ENCODE peak calls at places on chromosomes 5 and 9, in four cellular contexts. One of them, this sample, is unnamed.
A peak's percentile ranks its signal among the peaks of the same experiment; 100 is the strongest.

GRCh38 chr5:132239776-132240175 is 12.1 kb upstream of the P4HA2 start:
- DNase-seq in stomach: no peak
- DNase-seq in heart right ventricle: peak; percentile 2
- DNase-seq in right atrium auricular region: no peak
- DNase-seq in this sample: no peak

GRCh38 chr5:179777909-179778308 is 15.9 kb upstream of the LTC4S start:
- DNase-seq in stomach: no peak
- DNase-seq in heart right ventricle: no peak
- DNase-seq in right atrium auricular region: no peak
- DNase-seq in this sample: peak; percentile 80

GRCh38 chr9:70093944-70094343 is 50.3 kb downstream of the MAMDC2 start:
- DNase-seq in stomach: no peak
- DNase-seq in heart right ventricle: no peak
- DNase-seq in right atrium auricular region: no peak
- DNase-seq in this sample: no peak

GRCh38 chr9:70493046-70493445 is 78.6 kb upstream of the KLF9 start:
- DNase-seq in stomach: no peak
- DNase-seq in heart right ventricle: peak; percentile 52
- DNase-seq in right atrium auricular region: no peak
- DNase-seq in this sample: no peak

GRCh38 chr9:91515074-91515687 is 91.5 kb upstream of the NFIL3 start:
- DNase-seq in stomach: peak; percentile 35
- DNase-seq in heart right ventricle: peak; percentile 44
- DNase-seq in right atrium auricular region: no peak
- DNase-seq in this sample: no peak

GRCh38 chr5:126002222-126002897 is 420.8 kb upstream of the GRAMD2B start:
- DNase-seq in stomach: peak; percentile 68
- DNase-seq in heart right ventricle: peak; percentile 83
- DNase-seq in right atrium auricular region: peak; percentile 73
- DNase-seq in this sample: peak; percentile 39

GRCh38 chr9:130498298-130498917 is 53.6 kb downstream of the ASS1 start:
- DNase-seq in stomach: no peak
- DNase-seq in heart right ventricle: no peak
- DNase-seq in right atrium auricular region: no peak
- DNase-seq in this sample: no peak

GRCh38 chr5:129631946-129632345 is 115.9 kb upstream of the MINAR2 start:
- DNase-seq in stomach: no peak
- DNase-seq in heart right ventricle: no peak
- DNase-seq in right atrium auricular region: no peak
- DNase-seq in this sample: no peak

GRCh38 chr5:159209438-159210305 is at the start of gene RNF145:
- DNase-seq in stomach: peak; percentile 88
- DNase-seq in heart right ventricle: peak; percentile 87
- DNase-seq in right atrium auricular region: peak; percentile 86
- DNase-seq in this sample: peak; percentile 79

GRCh38 chr5:40385544-40385943 is 294.2 kb upstream of the PTGER4 start:
- DNase-seq in stomach: no peak
- DNase-seq in heart right ventricle: no peak
- DNase-seq in right atrium auricular region: no peak
- DNase-seq in this sample: no peak

GRCh38 chr9:127791085-127791484 is 5.3 kb downstream of the CDK9 start:
- DNase-seq in stomach: no peak
- DNase-seq in heart right ventricle: no peak
- DNase-seq in right atrium auricular region: no peak
- DNase-seq in this sample: no peak
- TF ChIP-seq CTCF in stomach: no peak
- TF ChIP-seq CTCF in heart right ventricle: no peak
- TF ChIP-seq CTCF in right atrium auricular region: no peak
- TF ChIP-seq CTCF in this sample: no peak

DNA sequence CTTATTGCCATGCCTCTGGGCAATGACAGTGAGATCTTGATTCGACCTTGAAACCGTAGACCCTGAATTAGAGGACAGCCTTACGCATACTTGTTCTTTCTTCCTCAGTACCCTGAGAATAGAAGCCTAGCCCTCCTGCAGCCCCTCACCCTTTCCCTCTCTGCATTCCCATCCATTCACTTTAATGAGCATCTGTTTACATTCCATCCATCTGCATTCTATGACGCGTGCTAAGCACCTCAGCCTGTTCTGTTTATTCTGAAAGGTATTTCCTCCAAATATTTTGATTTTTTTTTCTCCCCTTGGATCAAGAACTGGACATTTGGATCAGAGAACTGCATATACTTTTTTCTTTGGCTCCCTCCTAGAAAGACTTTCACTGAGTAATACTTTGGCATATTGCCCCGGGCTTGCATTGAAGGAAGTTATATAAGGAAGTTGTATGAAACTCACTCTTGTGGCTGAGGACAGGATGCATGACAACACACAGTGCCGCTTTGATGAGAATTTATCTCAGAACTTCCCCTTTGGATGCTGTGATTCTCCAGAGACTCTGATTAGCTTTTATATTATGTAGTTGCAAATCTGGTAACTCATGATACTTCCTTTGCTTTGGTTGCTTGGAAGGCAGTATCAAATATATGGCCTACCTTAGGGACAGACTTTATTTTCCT is 15.7 kb downstream of the TMEM8B start:
- DNase-seq in stomach: peak; percentile 64
- DNase-seq in heart right ventricle: peak; percentile 83
- DNase-seq in right atrium auricular region: peak; percentile 68
- DNase-seq in this sample: peak; percentile 80
- H3K4me3 ChIP-seq in stomach: no peak overlapping the region
- H3K4me3 ChIP-seq in heart right ventricle: no peak overlapping the region
- H3K4me3 ChIP-seq in right atrium auricular region: no peak overlapping the region
- H3K4me3 ChIP-seq in this sample: no peak overlapping the region

DNA sequence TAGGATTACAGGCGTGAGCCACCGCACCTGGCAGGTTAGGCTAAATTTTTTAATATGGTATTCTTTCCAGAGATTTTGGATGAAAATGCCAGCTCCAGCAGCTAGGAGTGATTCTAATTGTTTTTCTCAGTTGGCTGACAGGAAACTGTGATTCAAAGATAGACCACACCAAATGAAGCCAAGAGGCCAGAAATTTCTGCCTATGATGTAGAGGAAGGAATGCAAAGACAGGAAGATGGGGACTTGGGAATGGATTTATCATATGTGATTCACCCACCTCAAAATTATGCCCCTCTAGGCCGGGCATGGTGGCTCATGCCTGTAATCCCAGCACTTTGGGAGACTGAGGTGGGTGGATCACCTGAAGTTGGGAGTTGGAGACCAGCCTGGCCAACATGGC is 53.3 kb downstream of the UGCG start:
- DNase-seq in stomach: no peak
- DNase-seq in heart right ventricle: no peak
- DNase-seq in right atrium auricular region: no peak
- DNase-seq in this sample: no peak
- TF ChIP-seq CTCF in stomach: no peak
- TF ChIP-seq CTCF in heart right ventricle: no peak
- TF ChIP-seq CTCF in right atrium auricular region: no peak
- TF ChIP-seq CTCF in this sample: no peak

GRCh38 chr9:2560175-2560574 is 61.4 kb upstream of the VLDLR start:
- DNase-seq in stomach: no peak
- DNase-seq in heart right ventricle: no peak
- DNase-seq in right atrium auricular region: no peak
- DNase-seq in this sample: no peak
- H3K4me3 ChIP-seq in stomach: no peak overlapping the region
- H3K4me3 ChIP-seq in heart right ventricle: no peak overlapping the region
- H3K4me3 ChIP-seq in right atrium auricular region: no peak overlapping the region
- H3K4me3 ChIP-seq in this sample: no peak overlapping the region

GRCh38 chr9:37011530-37011929 is 22.5 kb downstream of the PAX5 start:
- DNase-seq in stomach: no peak
- DNase-seq in heart right ventricle: no peak
- DNase-seq in right atrium auricular region: no peak
- DNase-seq in this sample: no peak
- TF ChIP-seq CTCF in stomach: no peak
- TF ChIP-seq CTCF in heart right ventricle: no peak
- TF ChIP-seq CTCF in right atrium auricular region: no peak
- TF ChIP-seq CTCF in this sample: no peak